ENCODE peak calls at places on chromosomes 7 and 10, in ten cellular contexts. Q is activated CD8-positive, alpha-beta memory T cell treated with anti-CD3 and anti-CD28 coated beads, Interleukin-2, amount 10 ng/mL, durations not matched to agents 7 days and 5 days; R is GM12865; D is esophagus squamous epithelium; N is GM12864; A is lower leg skin; P is ureter; V is HT-29; I is activated effector memory CD4-positive, alpha-beta T cell treated with anti-CD3 and anti-CD28 coated beads, Interleukin-2, amount 50 U/mL, for 16 hours; X is epithelial cell of esophagus. E is an unnamed sample.

GRCh38 chr10:113381906-113382562 is 170.8 kb upstream of the HABP2 start:
- DNase-seq in V (no peak), I (no peak), R (peak), A (peak), P (no peak), X (no peak), D (no peak), N (no peak), Q (peak), E (no peak)

GRCh38 chr7:36692444-36692843 is 31.9 kb downstream of the AOAH start:
- DNase-seq in X (no peak), Q (no peak), A (no peak), R (peak), P (no peak), V (no peak), N (no peak), D (no peak), I (no peak), E (no peak)

GRCh38 chr10:104267721-104268690 is 978 bp upstream of the GSTO2 start:
- DNase-seq in A (no peak), P (no peak), N (no peak), V (peak), R (peak), Q (no peak), D (no peak), X (peak), I (peak), E (no peak)

GRCh38 chr7:137661634-137662033 is 185.1 kb downstream of the DGKI start:
- DNase-seq in N (no peak), D (no peak), I (no peak), P (no peak), V (no peak), Q (no peak), R (no peak), A (no peak), X (no peak), E (no peak)

GRCh38 chr10:77666821-77667220 is 29.2 kb upstream of the KCNMA1 start:
- DNase-seq in X (no peak), R (no peak), V (no peak), Q (no peak), D (no peak), A (no peak), I (no peak), P (peak), N (no peak), E (no peak)

GRCh38 chr7:23530901-23531793 is 634 bp downstream of the TRA2A start:
- DNase-seq in R (peak), N (peak), P (peak), V (peak), Q (peak), X (peak), D (no peak), I (peak), A (peak), E (peak)

GRCh38 chr10:15719062-15719898 is 442 bp downstream of the ITGA8 start:
- DNase-seq in D (no peak), X (no peak), P (no peak), V (no peak), I (no peak), Q (no peak), N (no peak), R (no peak), A (no peak), E (peak)

GRCh38 chr10:123515661-123516060 is 150.5 kb upstream of the GPR26 start:
- DNase-seq in X (no peak), P (no peak), A (peak), I (peak), N (no peak), Q (no peak), V (no peak), D (no peak), R (no peak), E (no peak)

GRCh38 chr7:5591547-5591899 is 167.9 kb upstream of the TNRC18 start:
- DNase-seq in X (no peak), V (peak), Q (no peak), P (no peak), I (no peak), N (no peak), D (no peak), A (no peak), R (peak), E (no peak)

GRCh38 chr7:151743481-151743983 is 133.4 kb downstream of the PRKAG2 start:
- DNase-seq in P (no peak), A (no peak), I (no peak), N (no peak), Q (no peak), V (no peak), D (no peak), R (no peak), X (no peak), E (peak)

GRCh38 chr7:36875794-36876193 is 151.5 kb upstream of the AOAH start:
- DNase-seq in Q (no peak), V (no peak), P (no peak), D (no peak), R (peak), A (no peak), N (no peak), X (peak), I (no peak), E (no peak)

GRCh38 chr7:94350729-94351128 is 44.0 kb upstream of the COL1A2 start:
- DNase-seq in Q (no peak), D (no peak), I (no peak), R (no peak), N (no peak), P (no peak), V (peak), X (no peak), A (no peak), E (no peak)

GRCh38 chr10:29470355-29470705 is 164.4 kb downstream of the SVIL start:
- DNase-seq in R (no peak), V (no peak), Q (no peak), N (no peak), P (no peak), I (peak), X (no peak), D (no peak), A (no peak), E (peak)

GRCh38 chr10:28293238-28294168 is 9.4 kb downstream of the MPP7 start:
- DNase-seq in Q (no peak), P (no peak), A (no peak), N (no peak), D (no peak), I (no peak), V (no peak), X (peak), R (no peak), E (no peak)

E was measured in Right ventricle myocardium superior.